ENCODE peak calls at places on chromosomes 2 and 18, in nine cellular contexts. One of them, this sample, is unnamed.

GRCh38 chr18:24792164-24792563 is 331.7 kb downstream of the HRH4 start:
- DNase-seq in progenitor cell of endocrine pancreas: no peak
- DNase-seq in activated naive CD4-positive, alpha-beta T cell: no peak
- DNase-seq in stimulated activated CD4-positive, alpha-beta T cell treated with anti-CD3 and anti-CD28 coated beads, TNF-alpha, amount 100 ng/mL, for 4 hours: no peak
- DNase-seq in GM03348: no peak
- DNase-seq in NCI-H1105 treated with DMSO at 0.1 percent for 48 hours: no peak
- DNase-seq in MM.1S: no peak
- DNase-seq in occipital lobe: no peak
- DNase-seq in left ventricle myocardium superior: no peak
- DNase-seq in this sample: no peak

GRCh38 chr18:55908790-55909408 is 320.9 kb upstream of the TCF4 start:
- DNase-seq in NCI-H1105 treated with DMSO at 0.1 percent for 48 hours: no peak
- DNase-seq in GM03348: no peak
- DNase-seq in progenitor cell of endocrine pancreas: no peak
- DNase-seq in left ventricle myocardium superior: no peak
- DNase-seq in occipital lobe: no peak
- DNase-seq in MM.1S: no peak
- DNase-seq in activated naive CD4-positive, alpha-beta T cell: no peak
- DNase-seq in stimulated activated CD4-positive, alpha-beta T cell treated with anti-CD3 and anti-CD28 coated beads, TNF-alpha, amount 100 ng/mL, for 4 hours: no peak
- DNase-seq in this sample: no peak

GRCh38 chr2:3648652-3649177 is 9.3 kb upstream of the ALLC start:
- DNase-seq in occipital lobe: no peak
- DNase-seq in activated naive CD4-positive, alpha-beta T cell: no peak
- DNase-seq in GM03348: no peak
- DNase-seq in progenitor cell of endocrine pancreas: no peak
- DNase-seq in MM.1S: no peak
- DNase-seq in NCI-H1105 treated with DMSO at 0.1 percent for 48 hours: no peak
- DNase-seq in left ventricle myocardium superior: no peak
- DNase-seq in stimulated activated CD4-positive, alpha-beta T cell treated with anti-CD3 and anti-CD28 coated beads, TNF-alpha, amount 100 ng/mL, for 4 hours: no peak
- DNase-seq in this sample: no peak

GRCh38 chr18:28175930-28176673 is 828 bp downstream of the CDH2 start:
- DNase-seq in activated naive CD4-positive, alpha-beta T cell: no peak
- DNase-seq in NCI-H1105 treated with DMSO at 0.1 percent for 48 hours: peak
- DNase-seq in stimulated activated CD4-positive, alpha-beta T cell treated with anti-CD3 and anti-CD28 coated beads, TNF-alpha, amount 100 ng/mL, for 4 hours: no peak
- DNase-seq in MM.1S: peak
- DNase-seq in left ventricle myocardium superior: peak
- DNase-seq in GM03348: peak
- DNase-seq in progenitor cell of endocrine pancreas: peak
- DNase-seq in occipital lobe: peak
- DNase-seq in this sample: peak

GRCh38 chr2:126825306-126825705 is 73.4 kb upstream of the TEX51 start:
- DNase-seq in stimulated activated CD4-positive, alpha-beta T cell treated with anti-CD3 and anti-CD28 coated beads, TNF-alpha, amount 100 ng/mL, for 4 hours: no peak
- DNase-seq in left ventricle myocardium superior: no peak
- DNase-seq in NCI-H1105 treated with DMSO at 0.1 percent for 48 hours: no peak
- DNase-seq in occipital lobe: no peak
- DNase-seq in GM03348: no peak
- DNase-seq in MM.1S: no peak
- DNase-seq in activated naive CD4-positive, alpha-beta T cell: no peak
- DNase-seq in progenitor cell of endocrine pancreas: no peak
- DNase-seq in this sample: peak

GRCh38 chr2:25664531-25665307 is 8.7 kb downstream of the DTNB start:
- DNase-seq in left ventricle myocardium superior: no peak
- DNase-seq in occipital lobe: no peak
- DNase-seq in stimulated activated CD4-positive, alpha-beta T cell treated with anti-CD3 and anti-CD28 coated beads, TNF-alpha, amount 100 ng/mL, for 4 hours: no peak
- DNase-seq in GM03348: peak
- DNase-seq in progenitor cell of endocrine pancreas: peak
- DNase-seq in activated naive CD4-positive, alpha-beta T cell: no peak
- DNase-seq in MM.1S: peak
- DNase-seq in NCI-H1105 treated with DMSO at 0.1 percent for 48 hours: peak
- DNase-seq in this sample: no peak

GRCh38 chr2:207046642-207047213 is 107.4 kb downstream of the CPO start:
- DNase-seq in occipital lobe: no peak
- DNase-seq in stimulated activated CD4-positive, alpha-beta T cell treated with anti-CD3 and anti-CD28 coated beads, TNF-alpha, amount 100 ng/mL, for 4 hours: peak
- DNase-seq in NCI-H1105 treated with DMSO at 0.1 percent for 48 hours: no peak
- DNase-seq in progenitor cell of endocrine pancreas: no peak
- DNase-seq in activated naive CD4-positive, alpha-beta T cell: no peak
- DNase-seq in left ventricle myocardium superior: no peak
- DNase-seq in MM.1S: peak
- DNase-seq in GM03348: peak
- DNase-seq in this sample: no peak

GRCh38 chr18:58288922-58289797 is 245.1 kb downstream of the NEDD4L start:
- DNase-seq in progenitor cell of endocrine pancreas: no peak
- DNase-seq in left ventricle myocardium superior: no peak
- DNase-seq in GM03348: peak
- DNase-seq in activated naive CD4-positive, alpha-beta T cell: no peak
- DNase-seq in occipital lobe: no peak
- DNase-seq in MM.1S: no peak
- DNase-seq in stimulated activated CD4-positive, alpha-beta T cell treated with anti-CD3 and anti-CD28 coated beads, TNF-alpha, amount 100 ng/mL, for 4 hours: no peak
- DNase-seq in NCI-H1105 treated with DMSO at 0.1 percent for 48 hours: no peak
- DNase-seq in this sample: no peak

GRCh38 chr2:98790221-98790620 is 59.3 kb upstream of the MGAT4A start:
- DNase-seq in activated naive CD4-positive, alpha-beta T cell: no peak
- DNase-seq in progenitor cell of endocrine pancreas: no peak
- DNase-seq in GM03348: no peak
- DNase-seq in stimulated activated CD4-positive, alpha-beta T cell treated with anti-CD3 and anti-CD28 coated beads, TNF-alpha, amount 100 ng/mL, for 4 hours: no peak
- DNase-seq in left ventricle myocardium superior: no peak
- DNase-seq in occipital lobe: no peak
- DNase-seq in MM.1S: no peak
- DNase-seq in NCI-H1105 treated with DMSO at 0.1 percent for 48 hours: no peak
- DNase-seq in this sample: peak

GRCh38 chr2:120884406-120885290 is 149.0 kb downstream of the GLI2 start:
- DNase-seq in progenitor cell of endocrine pancreas: no peak
- DNase-seq in activated naive CD4-positive, alpha-beta T cell: no peak
- DNase-seq in stimulated activated CD4-positive, alpha-beta T cell treated with anti-CD3 and anti-CD28 coated beads, TNF-alpha, amount 100 ng/mL, for 4 hours: no peak
- DNase-seq in left ventricle myocardium superior: no peak
- DNase-seq in GM03348: no peak
- DNase-seq in occipital lobe: no peak
- DNase-seq in NCI-H1105 treated with DMSO at 0.1 percent for 48 hours: no peak
- DNase-seq in MM.1S: no peak
- DNase-seq in this sample: no peak

GRCh38 chr2:173126819-173127218 is 51.2 kb downstream of the MAP3K20 start:
- DNase-seq in NCI-H1105 treated with DMSO at 0.1 percent for 48 hours: no peak
- DNase-seq in progenitor cell of endocrine pancreas: no peak
- DNase-seq in GM03348: no peak
- DNase-seq in MM.1S: peak
- DNase-seq in activated naive CD4-positive, alpha-beta T cell: no peak
- DNase-seq in left ventricle myocardium superior: no peak
- DNase-seq in stimulated activated CD4-positive, alpha-beta T cell treated with anti-CD3 and anti-CD28 coated beads, TNF-alpha, amount 100 ng/mL, for 4 hours: no peak
- DNase-seq in occipital lobe: no peak
- DNase-seq in this sample: no peak